ENCODE peak calls at places on chromosomes 12 and 14, in nine cellular contexts. A is effector CD4-positive, alpha-beta T cell; I is activated naive CD8-positive, alpha-beta T cell treated with anti-CD3 and anti-CD28 coated beads, Interleukin-2, amount 50 U/mL, for 24 hours; J is hypothalamus; Q is prostate gland; P is GM06990; Z is lower leg skin; B is mucosa of descending colon; L is T-helper 22 cell. S is an unnamed sample.

GRCh38 chr12:25872137-25872536 is 86.3 kb upstream of the RASSF8 start:
- DNase-seq in A (no peak), I (no peak), J (no peak), Q (no peak), P (no peak), Z (no peak), B (no peak), L (no peak), S (no peak)

GRCh38 chr14:101101456-101102056 is 198.0 kb upstream of the RTL1 start:
- DNase-seq in A (no peak), I (no peak), J (no peak), Q (no peak), P (no peak), Z (peak; percentile 70), B (no peak), L (no peak), S (no peak)

GRCh38 chr14:100281286-100282082 is 24.8 kb downstream of the SLC25A29 start:
- DNase-seq in A (no peak), I (no peak), J (no peak), Q (no peak), P (no peak), Z (peak; percentile 85), B (no peak), L (no peak), S (no peak)

GRCh38 chr14:63654346-63654745 is 12.7 kb upstream of the WDR89 start:
- DNase-seq in A (no peak), I (no peak), J (no peak), Q (no peak), P (no peak), Z (no peak), B (no peak), L (no peak), S (no peak)

GRCh38 chr12:114876968-114877680 is 193.1 kb upstream of the TBX3 start:
- DNase-seq in A (no peak), I (no peak), J (no peak), Q (no peak), P (no peak), Z (no peak), B (no peak), L (no peak), S (no peak)

GRCh38 chr14:78611796-78612571 is 441.8 kb downstream of the NRXN3 start:
- DNase-seq in A (no peak), I (no peak), J (no peak), Q (no peak), P (no peak), Z (no peak), B (no peak), L (no peak), S (no peak)

GRCh38 chr12:117494833-117495714 is 133.6 kb upstream of the NOS1 start:
- DNase-seq in A (no peak), I (no peak), J (no peak), Q (peak; percentile 20), P (no peak), Z (no peak), B (no peak), L (no peak), S (no peak)

GRCh38 chr12:116248433-116248832 is 29.1 kb downstream of the MED13L start:
- DNase-seq in A (no peak), I (no peak), J (no peak), Q (no peak), P (no peak), Z (no peak), B (no peak), L (no peak), S (no peak)

GRCh38 chr12:113241191-113242017 is 20.1 kb downstream of the TPCN1 start:
- DNase-seq in A (no peak), I (no peak), J (no peak), Q (peak; percentile 70), P (no peak), Z (peak; percentile 84), B (peak; percentile 85), L (no peak), S (no peak)

GRCh38 chr14:24277606-24278321 is 6.4 kb upstream of the RABGGTA start:
- DNase-seq in A (no peak), I (peak; percentile 23), J (no peak), Q (no peak), P (no peak), Z (peak; percentile 79), B (no peak), L (no peak), S (no peak)

GRCh38 chr12:28014196-28014595 is 41.7 kb upstream of the PTHLH start:
- DNase-seq in A (no peak), I (no peak), J (no peak), Q (no peak), P (no peak), Z (no peak), B (no peak), L (no peak), S (no peak)

GRCh38 chr12:131928080-131928764 is 854 bp upstream of the PUS1 start:
- DNase-seq in A (no peak), I (no peak), J (no peak), Q (no peak), P (no peak), Z (no peak), B (no peak), L (no peak), S (no peak)

GRCh38 chr12:65430571-65431306 is 152.3 kb downstream of the MSRB3 start:
- DNase-seq in A (no peak), I (no peak), J (no peak), Q (no peak), P (no peak), Z (no peak), B (no peak), L (no peak), S (no peak)

GRCh38 chr12:31590730-31591307 is at the start of gene DENND5B:
- DNase-seq in A (no peak), I (peak; percentile 36), J (peak; percentile 77), Q (peak; percentile 50), P (peak; percentile 85), Z (peak; percentile 90), B (peak; percentile 78), L (no peak), S (no peak)

GRCh38 chr12:128737292-128737966 is 86.3 kb downstream of the SLC15A4 start:
- DNase-seq in A (no peak), I (no peak), J (no peak), Q (no peak), P (no peak), Z (peak; percentile 31), B (no peak), L (no peak), S (no peak)

GRCh38 chr12:68080577-68080976 is 79.0 kb downstream of the IFNG start:
- DNase-seq in A (no peak), I (peak; percentile 30), J (no peak), Q (no peak), P (no peak), Z (no peak), B (no peak), L (no peak), S (no peak)

GRCh38 chr12:82862069-82862841 is 175.5 kb downstream of the TMTC2 start:
- DNase-seq in A (no peak), I (no peak), J (no peak), Q (no peak), P (no peak), Z (no peak), B (no peak), L (no peak), S (no peak)

GRCh38 chr14:21104448-21105060 is 3.7 kb downstream of the TMEM253 start:
- DNase-seq in A (peak; percentile 56), I (peak; percentile 64), J (peak; percentile 77), Q (peak; percentile 71), P (no peak), Z (peak; percentile 96), B (peak; percentile 88), L (peak; percentile 38), S (peak; percentile 50)

GRCh38 chr12:77189463-77189862 is 124.1 kb upstream of the E2F7 start:
- DNase-seq in A (no peak), I (no peak), J (no peak), Q (no peak), P (no peak), Z (no peak), B (no peak), L (no peak), S (no peak)

GRCh38 chr14:93946104-93946503 is 19.0 kb downstream of the FAM181A start:
- DNase-seq in A (no peak), I (no peak), J (no peak), Q (no peak), P (no peak), Z (no peak), B (peak; percentile 3), L (no peak), S (no peak)

GRCh38 chr12:31989987-31990386 is 30.8 kb downstream of the RESF1 start:
- DNase-seq in A (no peak), I (no peak), J (no peak), Q (no peak), P (no peak), Z (no peak), B (no peak), L (no peak), S (no peak)

GRCh38 chr12:64796205-64796845 is 28.1 kb upstream of the TBC1D30 start:
- DNase-seq in A (peak; percentile 59), I (peak; percentile 66), J (no peak), Q (peak; percentile 90), P (peak; percentile 33), Z (no peak), B (no peak), L (no peak), S (peak; percentile 43)

GRCh38 chr12:26982866-26983265 is 31.3 kb downstream of the TM7SF3 start:
- DNase-seq in A (no peak), I (no peak), J (no peak), Q (no peak), P (no peak), Z (no peak), B (no peak), L (no peak), S (no peak)

GRCh38 chr12:91767237-91767636 is 378.4 kb downstream of the BTG1 start:
- DNase-seq in A (no peak), I (no peak), J (no peak), Q (no peak), P (no peak), Z (no peak), B (no peak), L (no peak), S (no peak)

GRCh38 chr12:34599530-34600513 is 577.5 kb downstream of the ALG10 start:
- DNase-seq in A (no peak), I (no peak), J (no peak), Q (no peak), P (no peak), Z (peak; percentile 54), B (peak; percentile 25), L (no peak), S (no peak)

GRCh38 chr12:49867580-49868341 is 24.9 kb upstream of the BCDIN3D start:
- DNase-seq in A (no peak), I (no peak), J (no peak), Q (no peak), P (no peak), Z (peak; percentile 74), B (no peak), L (no peak), S (no peak)

GRCh38 chr12:43723134-43723533 is 35.5 kb downstream of the PUS7L start:
- DNase-seq in A (no peak), I (no peak), J (no peak), Q (no peak), P (no peak), Z (no peak), B (no peak), L (no peak), S (no peak)

GRCh38 chr14:104724981-104725771 is 1.1 kb downstream of the ADSS1 start:
- DNase-seq in A (no peak), I (no peak), J (peak; percentile 67), Q (no peak), P (no peak), Z (no peak), B (no peak), L (no peak), S (no peak)

GRCh38 chr12:94795053-94795452 is 144.7 kb upstream of the TMCC3 start:
- DNase-seq in A (no peak), I (no peak), J (no peak), Q (no peak), P (no peak), Z (no peak), B (no peak), L (no peak), S (no peak)

S was measured in T follicular helper cell.